ENCODE peak calls at places on chromosomes 1 and 21, in five cellular contexts. T is heart left ventricle, Z is tibial nerve, D is sigmoid colon, E is GM12878. L is an unnamed sample. For H3K9me3, the result is how much of the 10 kb centered on the place peaks cover.

GRCh38 chr1:183000563-183000962 is 22.7 kb upstream of the LAMC1 start:
- DNase-seq in E (no peak), Z (no peak), T (no peak), D (no peak), L (no peak)

GRCh38 chr1:183582021-183582746 is 8.1 kb downstream of the NCF2 start:
- DNase-seq in T (peak), Z (no peak), E (no peak), D (no peak), L (no peak)

GRCh38 chr1:30484668-30485067 is 238.7 kb downstream of the MATN1 start:
- DNase-seq in T (no peak), E (no peak), Z (no peak), D (peak), L (no peak)

GRCh38 chr1:17441265-17441992 is 2.0 kb upstream of the RCC2 start:
- DNase-seq in E (no peak), T (no peak), Z (no peak), D (no peak), L (no peak)

GRCh38 chr1:30109853-30110252 is 613.5 kb downstream of the MATN1 start:
- DNase-seq in T (peak), D (peak), E (no peak), Z (no peak), L (no peak)

GRCh38 chr1:25620701-25621350 is 4.2 kb downstream of the MAN1C1 start:
- DNase-seq in D (no peak), Z (no peak), E (no peak), T (no peak), L (no peak)

GRCh38 chr1:37575692-37576091 is 19.0 kb downstream of the DNALI1 start:
- DNase-seq in E (no peak), T (no peak), Z (no peak), D (no peak), L (no peak)

GRCh38 chr1:14851775-14852174 is 253.3 kb downstream of the KAZN start:
- DNase-seq in Z (no peak), D (no peak), T (no peak), E (no peak), L (no peak)

GRCh38 chr1:53733975-53734649 is 4.9 kb downstream of the GLIS1 start:
- DNase-seq in D (no peak), T (no peak), Z (no peak), E (no peak), L (no peak)

GRCh38 chr21:45871616-45872236 is 109.8 kb upstream of the COL6A1 start:
- DNase-seq in T (no peak), D (peak), E (no peak), Z (no peak), L (no peak)

GRCh38 chr1:19648689-19649088 is 4.6 kb downstream of the NBL1 start:
- DNase-seq in D (no peak), Z (no peak), E (no peak), T (no peak), L (no peak)

GRCh38 chr1:229848762-229849677 is 218.0 kb upstream of the GALNT2 start:
- DNase-seq in Z (no peak), E (no peak), T (no peak), D (no peak), L (no peak)

GRCh38 chr1:147647796-147648633 is 22.3 kb downstream of the ACP6 start:
- DNase-seq in E (no peak), Z (no peak), D (no peak), T (no peak), L (no peak)

GRCh38 chr21:17900281-17900989 is 81.3 kb upstream of the C21orf91 start:
- DNase-seq in E (no peak), T (peak), Z (no peak), D (no peak), L (no peak)

GRCh38 chr1:219576931-219577330 is 36.0 kb downstream of the ZC3H11B start:
- DNase-seq in Z (no peak), E (no peak), T (no peak), D (no peak), L (no peak)

GRCh38 chr1:151710187-151710586 is 6.4 kb downstream of the CELF3 start:
- DNase-seq in E (no peak), T (peak), Z (no peak), D (no peak), L (no peak)

GRCh38 chr1:183069562-183070216 is 46.5 kb downstream of the LAMC1 start:
- DNase-seq in T (no peak), Z (no peak), E (no peak), D (no peak), L (no peak)

GRCh38 chr21:44418108-44418875 is 37.0 kb upstream of the LRRC3 start:
- DNase-seq in E (no peak), T (no peak), D (peak), Z (no peak), L (no peak)
- H3K9me3 ChIP-seq in E (under half), T (under half), D (under half), Z (under half), L (under half)

GRCh38 chr1:67431156-67431765 is 1.1 kb upstream of the SERBP1 start:
- DNase-seq in T (no peak), D (no peak), Z (no peak), E (no peak), L (no peak)

GRCh38 chr1:67429011-67429527 is 1.1 kb downstream of the SERBP1 start:
- DNase-seq in T (no peak), E (no peak), D (no peak), Z (peak), L (no peak)

GRCh38 chr1:67429528-67430357 is 459 bp downstream of the SERBP1 start:
- DNase-seq in T (peak), Z (no peak), E (no peak), D (peak), L (peak)

GRCh38 chr1:67431869-67432578 is 1.8 kb upstream of the SERBP1 start:
- DNase-seq in T (no peak), E (no peak), Z (no peak), D (no peak), L (no peak)

DNA sequence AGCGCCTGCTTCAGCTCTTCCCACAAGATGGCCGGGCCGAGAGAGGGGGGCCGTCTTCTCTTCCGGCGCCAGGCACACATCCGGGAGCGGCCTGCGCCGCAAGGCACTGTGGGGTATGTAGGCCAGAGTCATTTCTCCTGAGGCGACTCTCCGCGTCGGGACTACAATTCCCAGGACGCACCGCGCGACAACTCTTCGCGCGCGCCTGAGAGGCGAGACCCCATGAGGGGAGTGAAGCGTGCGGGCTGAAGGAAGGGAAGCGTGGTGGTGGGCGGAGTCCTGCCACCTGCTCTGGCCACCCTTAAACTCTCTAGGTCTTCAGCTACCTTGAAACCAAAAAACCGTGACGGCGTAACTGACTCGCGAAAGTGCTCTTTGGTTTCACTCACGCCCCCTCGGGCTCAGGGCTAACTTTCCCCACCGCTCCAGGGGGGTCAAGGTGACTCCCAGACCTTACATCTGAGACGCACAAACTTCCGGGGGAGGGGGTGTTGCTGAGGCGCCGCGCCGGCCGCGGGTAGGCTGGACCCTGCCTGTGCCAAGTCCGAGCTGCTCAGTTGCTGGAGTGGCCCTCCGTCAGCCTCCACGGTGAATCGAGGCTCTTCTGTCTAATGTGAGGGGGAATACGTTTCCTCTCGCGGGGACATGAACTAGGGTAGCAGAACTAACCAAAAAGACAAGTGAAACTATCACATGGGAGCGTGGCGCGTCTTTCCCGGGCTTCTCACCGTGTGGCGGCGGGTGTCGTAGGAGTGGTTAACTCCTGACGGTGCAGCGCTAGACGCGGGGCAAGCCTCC is at the start of gene SERBP1:
- DNase-seq in D (peak), T (peak), Z (peak), E (peak), L (peak)
- TF ChIP-seq POLR2A in D (no peak), T (peak), Z (peak), E (peak), L (peak)

GRCh38 chr1:94413311-94413710 is 4.9 kb upstream of the ABCD3 start:
- DNase-seq in E (no peak), T (no peak), D (no peak), Z (no peak), L (no peak)

GRCh38 chr1:94416901-94417701 is 1.1 kb upstream of the ABCD3 start:
- DNase-seq in T (no peak), Z (peak), D (peak), E (no peak), L (peak)

GRCh38 chr1:94406446-94406845 is 11.7 kb upstream of the ABCD3 start:
- DNase-seq in Z (no peak), D (no peak), E (no peak), T (no peak), L (no peak)

GRCh38 chr1:94408104-94408503 is 10.1 kb upstream of the ABCD3 start:
- DNase-seq in T (no peak), D (no peak), E (no peak), Z (no peak), L (no peak)

GRCh38 chr1:94411217-94411616 is 7.0 kb upstream of the ABCD3 start:
- DNase-seq in T (no peak), Z (no peak), E (peak), D (no peak), L (no peak)
- H3K9me3 ChIP-seq in T (under half), Z (under half), E (under half), D (under half), L (under half)

GRCh38 chr1:36447450-36447849 is 2.8 kb downstream of the OSCP1 start:
- DNase-seq in T (no peak), Z (no peak), E (no peak), D (no peak), L (no peak)

GRCh38 chr1:36453051-36453450 is 2.8 kb upstream of the OSCP1 start:
- DNase-seq in Z (no peak), D (no peak), T (no peak), E (no peak), L (no peak)

GRCh38 chr1:36450919-36451305 is 661 bp upstream of the OSCP1 start:
- DNase-seq in T (no peak), D (no peak), Z (no peak), E (no peak), L (no peak)

GRCh38 chr1:36448530-36449051 is 1.7 kb downstream of the OSCP1 start:
- DNase-seq in D (no peak), Z (no peak), T (no peak), E (no peak), L (no peak)

GRCh38 chr1:36450270-36450918 is at the start of gene OSCP1:
- DNase-seq in Z (peak), D (peak), T (peak), E (peak), L (peak)
- TF ChIP-seq POLR2A in Z (peak), D (peak), T (peak), E (peak), L (no peak)

GRCh38 chr1:64765826-64766225 is 21.0 kb downstream of the RAVER2 start:
- DNase-seq in E (no peak), Z (no peak), D (no peak), T (no peak), L (no peak)
- H3K9me3 ChIP-seq in E (under half), Z (under half), D (under half), T (under half), L (under half)

DNA sequence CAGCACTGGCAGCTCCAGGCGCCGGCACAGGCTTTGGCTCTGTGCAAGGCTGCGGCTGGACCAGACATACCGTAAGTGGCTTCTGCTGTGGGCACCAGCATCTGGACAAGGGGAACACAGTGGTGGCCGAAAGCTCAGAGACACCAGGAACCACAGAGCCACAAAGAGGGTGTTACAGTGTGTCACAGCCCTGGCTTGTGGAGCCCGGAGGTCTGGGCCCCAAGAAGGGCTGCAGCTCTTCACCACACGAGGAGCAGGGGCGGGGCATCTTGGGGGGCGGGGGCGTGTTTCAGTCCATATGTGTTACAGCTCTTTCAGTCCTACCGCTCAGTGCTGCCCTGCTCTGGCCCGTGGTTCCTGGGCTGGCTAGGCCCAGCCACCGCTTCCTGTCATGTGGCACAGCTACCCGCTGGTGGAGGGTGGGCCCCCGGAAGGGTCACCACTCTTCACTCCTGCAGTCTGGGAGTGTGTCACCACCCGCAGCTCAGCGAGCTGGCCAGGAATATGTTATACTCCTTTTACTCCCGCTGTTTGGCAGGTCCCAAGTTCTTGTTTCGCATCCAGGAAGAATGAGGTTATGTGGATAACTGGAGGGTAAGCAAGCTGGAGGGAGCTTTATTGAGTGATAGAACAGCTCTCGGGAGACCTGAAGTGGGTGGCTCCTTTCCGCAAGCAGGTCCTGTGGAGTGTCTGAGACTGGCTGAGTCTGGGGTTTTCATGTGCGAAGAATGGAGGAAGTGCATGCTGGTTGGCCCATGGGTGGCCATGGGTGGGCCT is 3.3 kb upstream of the LSM10 start:
- DNase-seq in Z (peak), E (no peak), D (peak), T (peak), L (peak)
- TF ChIP-seq POLR2A in Z (no peak), E (peak), D (peak), T (no peak), L (no peak)